ENCODE peak calls at places on chromosomes 11 and 22, in ten cellular contexts. A, E, J, F, U, B, I, P, G and K are unnamed samples.

GRCh38 chr22:42716649-42717127 is 4.0 kb downstream of the A4GALT start:
- DNase-seq in B (no peak), J (no peak), I (no peak), G (no peak), A (no peak), P (no peak), F (no peak), E (no peak), U (no peak), K (no peak)

GRCh38 chr22:24146791-24147353 is 34.4 kb upstream of the SUSD2 start:
- DNase-seq in E (no peak), P (peak), I (peak), G (no peak), U (peak), F (no peak), A (no peak), J (peak), B (peak), K (no peak)

GRCh38 chr11:93842461-93842860 is 8.0 kb downstream of the VSTM5 start:
- DNase-seq in I (no peak), G (no peak), J (no peak), B (no peak), A (no peak), P (peak), F (no peak), U (no peak), E (no peak), K (no peak)

GRCh38 chr22:20244744-20245576 is 23.2 kb downstream of the RTN4R start:
- DNase-seq in P (no peak), J (no peak), A (no peak), F (peak), U (no peak), G (no peak), I (no peak), B (no peak), E (no peak), K (no peak)

GRCh38 chr22:26395926-26396325 is 33.1 kb upstream of the ASPHD2 start:
- DNase-seq in E (no peak), F (no peak), B (no peak), G (no peak), I (no peak), J (no peak), A (no peak), U (no peak), P (no peak), K (no peak)

GRCh38 chr22:35425971-35426800 is 26.2 kb downstream of the MCM5 start:
- DNase-seq in J (peak), I (no peak), P (no peak), G (no peak), A (no peak), U (no peak), F (no peak), E (peak), B (no peak), K (no peak)

GRCh38 chr11:17739945-17740338 is 5.4 kb downstream of the KCNC1 start:
- DNase-seq in I (no peak), J (no peak), F (no peak), B (no peak), E (no peak), A (no peak), P (no peak), U (no peak), G (no peak), K (no peak)

GRCh38 chr22:35560366-35560765 is 19.7 kb downstream of the RASD2 start:
- DNase-seq in B (no peak), E (no peak), A (no peak), U (no peak), J (no peak), F (no peak), G (no peak), I (no peak), P (no peak), K (no peak)

GRCh38 chr11:11167806-11168205 is 185.2 kb downstream of the CSNK2A3 start:
- DNase-seq in A (no peak), B (no peak), I (no peak), U (no peak), P (no peak), E (no peak), J (no peak), F (no peak), G (no peak), K (no peak)

GRCh38 chr22:19169002-19169946 is 9.3 kb downstream of the SLC25A1 start:
- DNase-seq in P (no peak), A (no peak), F (no peak), U (no peak), B (no peak), G (no peak), I (no peak), J (no peak), E (peak), K (no peak)

GRCh38 chr11:9956483-9956882 is 292.6 kb downstream of the SWAP70 start:
- DNase-seq in U (no peak), F (no peak), I (no peak), G (no peak), J (no peak), B (no peak), P (no peak), A (no peak), E (no peak), K (no peak)

GRCh38 chr11:21814169-21814568 is 378.7 kb upstream of the ANO5 start:
- DNase-seq in U (no peak), J (no peak), A (no peak), E (no peak), I (no peak), B (peak), G (no peak), P (no peak), F (no peak), K (no peak)

GRCh38 chr11:45444796-45445195 is 158.7 kb upstream of the SYT13 start:
- DNase-seq in A (no peak), I (no peak), E (no peak), B (peak), U (no peak), F (no peak), J (no peak), G (no peak), P (peak), K (no peak)

GRCh38 chr11:69962152-69962551 is 116.0 kb upstream of the ANO1 start:
- DNase-seq in F (no peak), U (no peak), P (no peak), J (no peak), A (no peak), I (no peak), E (no peak), B (no peak), G (no peak), K (no peak)